ENCODE peak calls at places on chromosomes 12 and 14, in seven cellular contexts. One of them, this sample, is unnamed.
A peak's percentile ranks its signal among the peaks of the same experiment; 100 is the strongest.

GRCh38 chr12:107580750-107581529 is 104.7 kb upstream of the PWP1 start:
- DNase-seq in K562: peak; percentile 12
- DNase-seq in GM12878: no peak
- DNase-seq in AG04450: no peak
- DNase-seq in breast epithelium: no peak
- DNase-seq in PC-3: no peak
- DNase-seq in lung: no peak
- DNase-seq in this sample: no peak

GRCh38 chr12:125518074-125518473 is 452.8 kb downstream of the AACS start:
- DNase-seq in K562: no peak
- DNase-seq in GM12878: no peak
- DNase-seq in breast epithelium: no peak
- DNase-seq in lung: no peak
- DNase-seq in PC-3: no peak
- DNase-seq in AG04450: no peak
- DNase-seq in this sample: no peak

GRCh38 chr12:130775953-130776856 is 60.1 kb upstream of the RIMBP2 start:
- DNase-seq in lung: peak; percentile 39
- DNase-seq in breast epithelium: no peak
- DNase-seq in K562: no peak
- DNase-seq in GM12878: no peak
- DNase-seq in PC-3: peak; percentile 88
- DNase-seq in AG04450: peak; percentile 72
- DNase-seq in this sample: peak; percentile 34

GRCh38 chr12:106130474-106131113 is 8.2 kb downstream of the NUAK1 start:
- DNase-seq in K562: no peak
- DNase-seq in lung: no peak
- DNase-seq in AG04450: no peak
- DNase-seq in GM12878: no peak
- DNase-seq in PC-3: no peak
- DNase-seq in breast epithelium: no peak
- DNase-seq in this sample: no peak

GRCh38 chr12:1927751-1928351 is 9.4 kb upstream of the CACNA2D4 start:
- DNase-seq in PC-3: no peak
- DNase-seq in breast epithelium: no peak
- DNase-seq in GM12878: no peak
- DNase-seq in K562: no peak
- DNase-seq in lung: no peak
- DNase-seq in AG04450: no peak
- DNase-seq in this sample: no peak

GRCh38 chr12:82694970-82695369 is 8.3 kb downstream of the TMTC2 start:
- DNase-seq in K562: no peak
- DNase-seq in breast epithelium: no peak
- DNase-seq in lung: peak; percentile 36
- DNase-seq in AG04450: no peak
- DNase-seq in GM12878: no peak
- DNase-seq in PC-3: peak; percentile 80
- DNase-seq in this sample: no peak

GRCh38 chr12:20132818-20133217 is 235.5 kb upstream of the PDE3A start:
- DNase-seq in K562: no peak
- DNase-seq in AG04450: no peak
- DNase-seq in breast epithelium: no peak
- DNase-seq in PC-3: no peak
- DNase-seq in GM12878: no peak
- DNase-seq in lung: no peak
- DNase-seq in this sample: no peak

GRCh38 chr12:25497021-25497420 is 56.1 kb downstream of the LMNTD1 start:
- DNase-seq in breast epithelium: no peak
- DNase-seq in K562: no peak
- DNase-seq in GM12878: no peak
- DNase-seq in PC-3: peak; percentile 68
- DNase-seq in lung: no peak
- DNase-seq in AG04450: no peak
- DNase-seq in this sample: no peak

GRCh38 chr12:21551811-21552469 is 25.8 kb downstream of the SPX start:
- DNase-seq in AG04450: no peak
- DNase-seq in PC-3: no peak
- DNase-seq in breast epithelium: no peak
- DNase-seq in GM12878: no peak
- DNase-seq in K562: no peak
- DNase-seq in lung: no peak
- DNase-seq in this sample: no peak

GRCh38 chr14:89926709-89927108 is 27.8 kb downstream of the EFCAB11 start:
- DNase-seq in breast epithelium: no peak
- DNase-seq in PC-3: peak; percentile 17
- DNase-seq in GM12878: no peak
- DNase-seq in K562: no peak
- DNase-seq in lung: no peak
- DNase-seq in AG04450: no peak
- DNase-seq in this sample: no peak

GRCh38 chr12:61654698-61655097 is 605.5 kb upstream of the USP15 start:
- DNase-seq in PC-3: peak; percentile 45
- DNase-seq in breast epithelium: no peak
- DNase-seq in GM12878: no peak
- DNase-seq in lung: no peak
- DNase-seq in AG04450: no peak
- DNase-seq in K562: no peak
- DNase-seq in this sample: no peak

GRCh38 chr12:88578274-88578673 is 2.0 kb downstream of the KITLG start:
- DNase-seq in GM12878: no peak
- DNase-seq in breast epithelium: no peak
- DNase-seq in lung: no peak
- DNase-seq in PC-3: peak; percentile 58
- DNase-seq in K562: no peak
- DNase-seq in AG04450: no peak
- DNase-seq in this sample: no peak

GRCh38 chr12:57370696-57371095 is 60.1 kb downstream of the R3HDM2 start:
- DNase-seq in GM12878: no peak
- DNase-seq in AG04450: no peak
- DNase-seq in K562: no peak
- DNase-seq in PC-3: no peak
- DNase-seq in breast epithelium: no peak
- DNase-seq in lung: no peak
- DNase-seq in this sample: no peak

GRCh38 chr14:75267141-75267601 is 11.5 kb upstream of the FOS start:
- DNase-seq in K562: no peak
- DNase-seq in PC-3: no peak
- DNase-seq in breast epithelium: no peak
- DNase-seq in lung: no peak
- DNase-seq in GM12878: no peak
- DNase-seq in AG04450: no peak
- DNase-seq in this sample: no peak

GRCh38 chr12:127893875-127894635 is 372.9 kb upstream of the TMEM132C start:
- DNase-seq in breast epithelium: no peak
- DNase-seq in AG04450: no peak
- DNase-seq in K562: no peak
- DNase-seq in PC-3: peak; percentile 53
- DNase-seq in lung: no peak
- DNase-seq in GM12878: no peak
- DNase-seq in this sample: no peak
- H3K27ac ChIP-seq in breast epithelium: no peak overlapping the region
- H3K27ac ChIP-seq in AG04450: no peak overlapping the region
- H3K27ac ChIP-seq in K562: no peak overlapping the region
- H3K27ac ChIP-seq in PC-3: no peak overlapping the region
- H3K27ac ChIP-seq in lung: no peak overlapping the region
- H3K27ac ChIP-seq in GM12878: no peak overlapping the region
- H3K27ac ChIP-seq in this sample: no peak overlapping the region

DNA sequence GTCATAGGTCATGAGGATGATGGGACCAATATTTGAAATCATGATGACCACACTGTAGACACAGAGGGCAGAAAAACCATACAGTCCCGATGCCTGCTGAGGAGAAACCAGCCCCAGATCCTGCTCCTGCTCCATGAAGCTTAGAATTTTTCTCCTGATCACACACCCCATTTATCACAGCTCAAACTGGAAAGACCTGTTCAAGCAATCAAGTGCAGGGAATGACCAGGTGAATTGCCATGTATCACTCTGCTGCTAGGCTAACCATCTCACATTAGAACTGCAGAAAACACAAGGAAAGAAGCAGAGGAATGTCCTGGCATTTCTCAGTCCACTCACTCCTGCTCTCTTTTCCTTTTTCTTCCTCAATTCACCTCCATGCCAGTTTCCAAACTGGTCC is 18.1 kb downstream of the MANSC1 start:
- DNase-seq in lung: no peak
- DNase-seq in AG04450: no peak
- DNase-seq in breast epithelium: no peak
- DNase-seq in PC-3: peak; percentile 67
- DNase-seq in GM12878: no peak
- DNase-seq in K562: no peak
- DNase-seq in this sample: no peak
- H3K27ac ChIP-seq in lung: peak overlapping the region; percentile 70
- H3K27ac ChIP-seq in AG04450: no peak overlapping the region
- H3K27ac ChIP-seq in breast epithelium: peak overlapping the region; percentile 36
- H3K27ac ChIP-seq in PC-3: peak overlapping the region; percentile 85
- H3K27ac ChIP-seq in GM12878: no peak overlapping the region
- H3K27ac ChIP-seq in K562: no peak overlapping the region
- H3K27ac ChIP-seq in this sample: no peak overlapping the region

DNA sequence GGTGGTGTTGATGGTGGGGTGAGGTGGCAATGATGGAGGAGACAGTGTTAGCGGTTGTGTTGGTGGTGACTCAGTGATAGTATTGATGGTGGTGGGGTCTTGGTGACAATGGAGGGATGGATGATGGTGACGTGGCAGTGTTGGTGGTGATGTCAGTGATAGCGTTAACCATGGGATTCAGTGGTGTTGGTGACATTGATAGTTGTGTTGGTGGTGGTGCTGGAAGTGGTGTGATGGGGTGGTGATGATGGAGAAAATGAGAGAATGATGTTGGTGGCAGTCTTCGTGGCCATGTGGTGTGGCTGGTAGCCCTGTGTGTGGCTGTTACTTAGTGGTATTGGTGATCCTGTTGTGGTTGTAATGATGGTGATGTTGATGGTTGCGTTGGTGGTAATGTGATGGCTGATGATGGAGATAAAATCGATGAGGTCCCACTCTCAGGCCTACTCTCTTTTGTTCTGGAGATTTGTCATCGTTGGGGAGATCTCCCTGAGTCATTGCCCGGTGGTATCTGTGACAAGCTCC is 2.6 kb downstream of the DTX1 start:
- DNase-seq in breast epithelium: no peak
- DNase-seq in K562: no peak
- DNase-seq in PC-3: no peak
- DNase-seq in GM12878: no peak
- DNase-seq in lung: no peak
- DNase-seq in AG04450: no peak
- DNase-seq in this sample: no peak
- H3K27ac ChIP-seq in breast epithelium: no peak overlapping the region
- H3K27ac ChIP-seq in K562: no peak overlapping the region
- H3K27ac ChIP-seq in PC-3: no peak overlapping the region
- H3K27ac ChIP-seq in GM12878: no peak overlapping the region
- H3K27ac ChIP-seq in lung: no peak overlapping the region
- H3K27ac ChIP-seq in AG04450: no peak overlapping the region
- H3K27ac ChIP-seq in this sample: no peak overlapping the region

GRCh38 chr12:45220961-45221360 is 5.1 kb downstream of the ANO6 start:
- DNase-seq in breast epithelium: no peak
- DNase-seq in PC-3: no peak
- DNase-seq in K562: no peak
- DNase-seq in AG04450: no peak
- DNase-seq in GM12878: no peak
- DNase-seq in lung: no peak
- DNase-seq in this sample: no peak
- H3K27ac ChIP-seq in breast epithelium: peak overlapping the region; percentile 71
- H3K27ac ChIP-seq in PC-3: no peak overlapping the region
- H3K27ac ChIP-seq in K562: no peak overlapping the region
- H3K27ac ChIP-seq in AG04450: no peak overlapping the region
- H3K27ac ChIP-seq in GM12878: no peak overlapping the region
- H3K27ac ChIP-seq in lung: no peak overlapping the region
- H3K27ac ChIP-seq in this sample: no peak overlapping the region